ENCODE peak calls at places on chromosomes 13 and 19, in four cellular contexts. O is C1 segment of cervical spinal cord, R is HFFc6, F is dorsolateral prefrontal cortex. G is an unnamed sample.

GRCh38 chr19:35549174-35549788 is 3.9 kb downstream of the TMEM147 start:
- DNase-seq in O (no peak), R (peak), F (no peak), G (peak)

GRCh38 chr19:3950871-3951861 is 18.3 kb downstream of the NMRK2 start:
- DNase-seq in O (no peak), R (no peak), F (no peak), G (no peak)

GRCh38 chr13:21053231-21053630 is 8.2 kb downstream of the LATS2 start:
- DNase-seq in O (no peak), R (no peak), F (no peak), G (no peak)

GRCh38 chr13:99215466-99215865 is 14.8 kb downstream of the UBAC2 start:
- DNase-seq in O (no peak), R (no peak), F (no peak), G (no peak)

GRCh38 chr19:33878912-33879810 is 82.5 kb downstream of the KCTD15 start:
- DNase-seq in O (no peak), R (no peak), F (no peak), G (no peak)

GRCh38 chr19:2841858-2842574 is 741 bp downstream of the ZNF555 start:
- DNase-seq in O (no peak), R (no peak), F (no peak), G (peak)

GRCh38 chr13:79780240-79780639 is 299.3 kb downstream of the NDFIP2 start:
- DNase-seq in O (no peak), R (no peak), F (no peak), G (no peak)

GRCh38 chr13:101190976-101191375 is 225.3 kb downstream of the NALCN start:
- DNase-seq in O (no peak), R (no peak), F (no peak), G (no peak)

GRCh38 chr19:48061401-48062344 is 17.8 kb upstream of the CABP5 start:
- DNase-seq in O (no peak), R (no peak), F (no peak), G (no peak)

GRCh38 chr13:109647046-109647445 is 139.3 kb downstream of the IRS2 start:
- DNase-seq in O (no peak), R (no peak), F (no peak), G (no peak)

GRCh38 chr19:3270908-3271307 is 46.4 kb downstream of the CELF5 start:
- DNase-seq in O (no peak), R (peak), F (peak), G (peak)

GRCh38 chr13:23202383-23202782 is 21.6 kb downstream of the SGCG start:
- DNase-seq in O (no peak), R (no peak), F (no peak), G (no peak)

GRCh38 chr19:4144666-4145261 is 8.7 kb upstream of the CREB3L3 start:
- DNase-seq in O (no peak), R (peak), F (no peak), G (no peak)

GRCh38 chr19:3577741-3578344 is 5.1 kb downstream of the HMG20B start:
- DNase-seq in O (no peak), R (no peak), F (no peak), G (peak)

GRCh38 chr13:114134111-114134943 is 1.9 kb upstream of the RASA3 start:
- DNase-seq in O (no peak), R (no peak), F (no peak), G (no peak)

GRCh38 chr19:10553943-10554381 is 10.3 kb downstream of the ATG4D start:
- DNase-seq in O (no peak), R (no peak), F (no peak), G (peak)

GRCh38 chr13:27977476-27978300 is 8.6 kb upstream of the CDX2 start:
- DNase-seq in O (no peak), R (no peak), F (no peak), G (peak)